ENCODE peak calls at places on chromosomes 7 and 10, in six cellular contexts. V, F, Z, U, T and S are unnamed samples.

GRCh38 chr10:4721994-4722753 is 103.8 kb upstream of the AKR1E2 start:
- DNase-seq in Z (no peak), V (no peak), U (no peak), F (peak), T (no peak), S (no peak)

GRCh38 chr7:2521341-2521745 is 1.8 kb downstream of the LFNG start:
- DNase-seq in T (no peak), U (no peak), Z (no peak), F (no peak), V (no peak), S (no peak)

GRCh38 chr10:103951942-103952341 is 15.0 kb upstream of the SLK start:
- DNase-seq in F (no peak), Z (no peak), V (no peak), T (no peak), U (no peak), S (no peak)

GRCh38 chr7:151782598-151783448 is 94.1 kb downstream of the PRKAG2 start:
- DNase-seq in Z (peak), U (peak), T (peak), V (peak), F (no peak), S (peak)

GRCh38 chr7:107972075-107972482 is 30.9 kb downstream of the LAMB1 start:
- DNase-seq in F (peak), Z (no peak), U (no peak), T (no peak), V (no peak), S (no peak)

GRCh38 chr10:18658301-18658991 is 785 bp upstream of the ARL5B start:
- DNase-seq in Z (peak), V (no peak), T (no peak), F (no peak), U (peak), S (no peak)

GRCh38 chr10:24153016-24153415 is 55.9 kb upstream of the KIAA1217 start:
- DNase-seq in V (no peak), U (no peak), F (no peak), Z (no peak), T (no peak), S (no peak)

GRCh38 chr10:91820144-91820543 is 21.9 kb downstream of the TNKS2 start:
- DNase-seq in Z (no peak), V (no peak), T (no peak), U (no peak), F (no peak), S (no peak)

GRCh38 chr10:43259981-43260761 is 6.7 kb downstream of the RASGEF1A start:
- DNase-seq in Z (no peak), T (peak), F (no peak), U (no peak), V (peak), S (no peak)

GRCh38 chr10:128686638-128687278 is 560.5 kb upstream of the MKI67 start:
- DNase-seq in T (no peak), V (no peak), Z (no peak), U (no peak), F (no peak), S (no peak)

GRCh38 chr7:75642810-75643486 is 95.8 kb downstream of the HIP1 start:
- DNase-seq in F (no peak), Z (peak), T (peak), V (no peak), U (peak), S (no peak)

GRCh38 chr10:51063659-51064535 is 10.4 kb upstream of the PRKG1 start:
- DNase-seq in F (peak), T (no peak), U (no peak), V (no peak), Z (no peak), S (no peak)

GRCh38 chr7:44045226-44046014 is 918 bp downstream of the DBNL start:
- DNase-seq in F (no peak), Z (no peak), V (no peak), U (no peak), T (no peak), S (no peak)

GRCh38 chr10:90089724-90090123 is 388.3 kb downstream of the KIF20B start:
- DNase-seq in T (no peak), F (no peak), U (no peak), V (no peak), Z (no peak), S (no peak)

GRCh38 chr10:47063858-47064257 is 152.6 kb downstream of the PTPN20 start:
- DNase-seq in Z (no peak), U (no peak), T (no peak), V (peak), F (no peak), S (no peak)

GRCh38 chr10:15321431-15322321 is 49.4 kb downstream of the FAM171A1 start:
- DNase-seq in T (no peak), U (no peak), Z (no peak), V (no peak), F (no peak), S (no peak)

GRCh38 chr7:101169838-101170531 is 4.6 kb upstream of the VGF start:
- DNase-seq in V (peak), Z (peak), F (no peak), T (peak), U (peak), S (peak)

GRCh38 chr7:1811850-1812692 is 142.0 kb downstream of the ELFN1 start:
- DNase-seq in F (no peak), U (no peak), Z (no peak), T (no peak), V (peak), S (no peak)

GRCh38 chr10:14093735-14094484 is 236.8 kb downstream of the FRMD4A start:
- DNase-seq in U (no peak), T (no peak), Z (peak), F (no peak), V (no peak), S (no peak)

GRCh38 chr7:24865994-24866615 is 108.8 kb upstream of the GSDME start:
- DNase-seq in F (no peak), U (no peak), V (no peak), Z (no peak), T (no peak), S (no peak)

GRCh38 chr7:4051696-4052095 is 630.4 kb upstream of the FOXK1 start:
- DNase-seq in Z (no peak), F (no peak), V (peak), T (no peak), U (no peak), S (no peak)

GRCh38 chr10:121553861-121554264 is 44.4 kb downstream of the FGFR2 start:
- DNase-seq in U (no peak), V (no peak), F (no peak), Z (no peak), T (no peak), S (no peak)

GRCh38 chr7:30412810-30413504 is 65.6 kb downstream of the NOD1 start:
- DNase-seq in T (no peak), V (no peak), Z (peak), U (no peak), F (peak), S (no peak)
- TF ChIP-seq CTCF in T (no peak), V (peak), Z (peak), U (peak), F (peak), S (no peak)

GRCh38 chr7:38744746-38745145 is 113.6 kb upstream of the AMPH start:
- DNase-seq in T (no peak), Z (no peak), F (peak), U (no peak), V (no peak), S (no peak)

GRCh38 chr7:38746438-38746837 is 115.3 kb upstream of the AMPH start:
- DNase-seq in F (no peak), T (no peak), Z (no peak), V (no peak), U (no peak), S (no peak)

GRCh38 chr7:38753347-38753746 is 122.2 kb upstream of the AMPH start:
- DNase-seq in T (no peak), Z (no peak), V (no peak), U (no peak), F (no peak), S (no peak)

GRCh38 chr7:38751416-38751815 is 120.2 kb upstream of the AMPH start:
- DNase-seq in U (no peak), V (no peak), T (no peak), F (peak), Z (no peak), S (no peak)

DNA sequence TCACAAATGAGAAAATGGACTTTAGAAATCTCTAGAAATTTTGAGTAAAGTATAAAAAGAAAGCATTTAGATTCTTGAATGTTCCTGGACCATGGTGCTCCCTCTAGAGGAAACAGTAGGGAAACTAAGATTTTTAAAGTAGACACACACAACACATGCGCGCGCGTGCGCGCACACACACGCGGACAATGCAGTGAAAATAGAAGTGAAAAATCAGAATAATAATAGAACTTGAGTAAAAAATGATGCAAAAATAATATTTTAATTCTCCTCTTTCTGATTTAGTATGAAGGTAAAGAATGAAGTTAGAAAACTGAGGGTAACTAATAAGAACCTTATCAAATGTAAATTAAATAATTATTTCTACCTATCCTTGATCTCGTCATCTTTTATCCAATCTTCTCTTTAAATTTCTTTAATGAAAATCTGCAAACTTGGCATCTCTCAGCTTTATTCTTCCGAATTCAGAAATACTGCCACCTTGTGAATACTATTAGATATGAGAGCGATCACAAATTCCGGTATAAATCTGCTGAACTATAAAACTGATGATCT is 117.0 kb upstream of the AMPH start:
- DNase-seq in Z (no peak), F (no peak), V (no peak), T (no peak), U (no peak), S (no peak)
- TF ChIP-seq CTCF in Z (peak), F (peak), V (peak), T (peak), U (no peak), S (peak)

DNA sequence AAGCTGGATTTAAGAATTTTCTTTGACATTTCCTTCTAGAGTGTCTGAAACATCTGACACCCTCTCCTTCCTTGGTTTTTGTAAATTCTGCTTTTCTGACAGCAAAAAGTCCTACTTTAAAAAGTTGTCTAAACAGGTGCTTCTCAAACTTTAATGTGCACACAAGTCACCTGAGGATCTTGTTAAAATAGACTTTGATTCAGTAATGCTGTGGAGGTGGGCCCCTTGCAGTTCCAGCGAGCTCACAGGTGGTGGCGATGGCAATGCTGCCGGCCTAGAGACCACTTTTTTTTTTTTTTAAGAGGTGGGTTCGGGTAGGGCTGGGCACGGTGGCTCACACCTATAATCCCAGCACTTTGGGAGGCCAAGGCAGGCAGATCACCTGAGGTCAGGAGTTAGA is 77.1 kb downstream of the ABCC2 start:
- DNase-seq in F (no peak), V (no peak), T (no peak), Z (peak), U (no peak), S (no peak)
- TF ChIP-seq CTCF in F (peak), V (peak), T (no peak), Z (no peak), U (no peak), S (no peak)

GRCh38 chr7:64180989-64181388 is 26.0 kb upstream of the ZNF735 start:
- DNase-seq in U (no peak), V (no peak), Z (no peak), T (no peak), F (no peak), S (no peak)
- TF ChIP-seq CTCF in U (no peak), V (no peak), Z (no peak), T (no peak), F (no peak), S (no peak)

GRCh38 chr10:21015838-21016237 is 118.7 kb upstream of the NEBL start:
- DNase-seq in F (no peak), Z (no peak), U (no peak), T (no peak), V (no peak), S (no peak)

GRCh38 chr10:21021231-21021630 is 124.1 kb upstream of the NEBL start:
- DNase-seq in V (no peak), U (no peak), Z (no peak), F (no peak), T (no peak), S (no peak)

GRCh38 chr10:21022821-21023220 is 125.7 kb upstream of the NEBL start:
- DNase-seq in V (no peak), F (no peak), T (no peak), Z (no peak), U (no peak), S (no peak)

GRCh38 chr10:21021843-21022594 is 124.9 kb upstream of the NEBL start:
- DNase-seq in Z (peak), U (no peak), V (no peak), F (no peak), T (no peak), S (no peak)

DNA sequence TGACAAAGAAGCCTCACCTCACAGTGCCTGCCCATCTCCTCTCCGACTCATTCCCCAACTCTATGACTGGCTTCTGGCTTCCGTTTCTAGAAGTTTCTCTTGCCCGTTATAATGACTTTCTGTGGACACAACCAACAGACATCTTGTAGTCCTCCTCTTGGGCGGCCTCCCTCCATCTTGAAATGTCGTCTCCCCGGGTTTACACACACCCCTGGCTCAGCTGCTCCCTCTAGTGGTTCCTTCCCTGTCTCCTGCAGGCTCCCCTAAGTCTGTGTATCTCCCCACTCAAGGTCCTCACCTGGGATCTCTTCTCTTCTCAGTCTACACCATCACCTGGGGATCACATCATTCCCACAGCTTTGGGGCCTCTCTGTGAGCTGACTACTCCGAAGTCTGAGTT is 123.4 kb upstream of the NEBL start:
- DNase-seq in F (no peak), T (no peak), Z (peak), U (no peak), V (no peak), S (no peak)
- TF ChIP-seq CTCF in F (peak), T (no peak), Z (peak), U (no peak), V (peak), S (no peak)

GRCh38 chr7:23679898-23680416 is at the start of gene FAM221A:
- DNase-seq in T (peak), F (no peak), Z (peak), V (peak), U (peak), S (peak)
- TF ChIP-seq CTCF in T (peak), F (peak), Z (peak), V (peak), U (peak), S (peak)

GRCh38 chr7:35261041-35261440 is 7.1 kb upstream of the TBX20 start:
- DNase-seq in Z (no peak), F (no peak), U (no peak), T (no peak), V (no peak), S (no peak)

GRCh38 chr7:35259555-35259954 is 5.7 kb upstream of the TBX20 start:
- DNase-seq in F (no peak), Z (no peak), V (no peak), U (no peak), T (no peak), S (no peak)

GRCh38 chr7:35263396-35263795 is 9.5 kb upstream of the TBX20 start:
- DNase-seq in T (no peak), V (no peak), F (no peak), U (no peak), Z (no peak), S (no peak)

GRCh38 chr7:35260254-35260653 is 6.4 kb upstream of the TBX20 start:
- DNase-seq in T (no peak), F (no peak), Z (no peak), V (no peak), U (no peak), S (no peak)

DNA sequence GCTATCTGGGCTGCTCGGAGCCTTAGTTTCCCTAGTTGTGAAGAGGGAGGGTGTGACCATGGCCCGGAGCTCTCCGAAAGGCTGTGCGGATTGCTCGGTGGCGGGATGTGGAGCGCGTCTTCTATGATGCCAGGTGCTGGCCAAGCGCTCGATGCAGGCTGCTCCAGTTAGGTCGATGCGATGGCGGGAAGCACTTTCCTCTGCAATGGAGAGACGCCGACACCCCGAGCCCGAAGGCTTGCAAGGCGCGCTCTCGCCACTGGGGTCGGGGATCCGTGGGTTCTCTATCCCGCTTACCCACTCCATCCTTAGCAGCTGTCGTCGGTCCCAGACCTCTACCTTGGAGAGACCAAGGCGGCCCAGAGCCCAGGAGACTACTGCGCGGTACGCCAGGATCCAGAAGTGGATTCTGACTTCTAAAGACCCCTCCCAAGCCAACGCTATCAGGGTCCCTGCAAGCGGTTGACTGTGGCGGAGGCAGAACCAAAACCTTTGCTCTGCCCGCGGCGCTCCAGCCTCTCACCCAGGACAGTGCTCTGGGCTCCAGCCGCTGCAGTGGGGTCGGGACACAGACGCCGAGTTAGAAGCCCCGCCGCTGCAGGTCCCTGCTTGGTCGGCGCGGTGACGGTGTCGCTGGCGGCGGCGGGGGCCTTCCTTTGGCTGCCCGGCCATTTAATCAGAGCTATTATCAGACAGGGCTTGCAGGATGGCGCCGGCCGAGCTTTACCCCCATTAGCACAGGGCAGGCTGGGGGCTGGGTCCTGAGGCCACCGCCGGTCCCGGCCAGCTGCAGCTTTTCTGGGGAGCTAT is 7.8 kb upstream of the TBX20 start:
- DNase-seq in U (no peak), V (no peak), F (no peak), T (no peak), Z (no peak), S (no peak)
- TF ChIP-seq CTCF in U (no peak), V (no peak), F (no peak), T (no peak), Z (peak), S (peak)

GRCh38 chr7:130278892-130279690 is 12.4 kb downstream of the CPA2 start:
- DNase-seq in U (no peak), F (peak), Z (no peak), V (no peak), T (no peak), S (no peak)

GRCh38 chr7:130274983-130275649 is 8.5 kb downstream of the CPA2 start:
- DNase-seq in T (no peak), U (no peak), V (no peak), Z (no peak), F (no peak), S (no peak)

GRCh38 chr7:130276796-130277762 is 10.4 kb downstream of the CPA2 start:
- DNase-seq in V (no peak), Z (no peak), U (no peak), F (no peak), T (no peak), S (no peak)

GRCh38 chr7:130275826-130276291 is 9.2 kb downstream of the CPA2 start:
- DNase-seq in V (no peak), Z (no peak), U (no peak), F (no peak), T (no peak), S (no peak)

DNA sequence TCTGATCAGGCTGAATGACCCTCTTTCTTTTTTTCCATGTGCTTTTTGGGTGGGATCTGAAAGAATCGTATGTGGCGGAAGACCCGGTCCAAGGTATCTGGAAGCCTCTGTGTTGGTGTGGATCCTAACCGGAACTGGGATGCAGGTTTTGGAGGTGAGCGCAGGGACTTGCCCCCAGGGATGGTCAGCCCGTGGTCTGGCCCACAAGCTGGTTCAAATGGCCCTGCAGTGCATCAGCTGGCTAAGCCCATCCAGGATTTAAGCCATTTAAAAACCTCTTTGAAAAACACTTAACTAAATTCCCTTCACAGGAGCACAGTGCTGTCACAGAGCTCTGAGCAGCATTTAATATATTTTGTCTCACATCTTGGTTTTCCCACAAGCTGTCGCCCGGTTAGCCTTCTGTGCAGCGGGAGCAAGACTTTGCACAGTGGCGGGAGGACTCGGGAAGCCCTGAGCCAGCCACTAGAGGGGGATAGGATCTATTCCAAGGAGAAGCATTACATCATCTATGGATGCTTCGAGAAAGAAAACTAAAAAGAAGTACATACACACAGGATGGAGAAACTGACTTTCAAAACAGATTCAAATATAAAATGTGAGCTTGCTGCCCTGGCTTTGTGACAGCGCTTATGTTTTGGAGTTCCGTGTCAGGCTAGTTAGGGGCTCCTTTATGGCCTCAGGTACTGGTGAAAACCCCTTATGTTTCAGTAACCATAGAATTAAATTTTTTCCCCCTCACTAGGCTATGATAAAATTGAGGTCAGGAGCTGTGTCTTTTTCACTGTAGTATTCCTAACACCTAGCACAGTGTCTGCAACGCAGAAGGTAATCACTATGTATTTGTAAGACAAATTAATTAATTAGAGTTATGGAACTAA is 11.3 kb downstream of the CPA2 start:
- DNase-seq in V (no peak), U (peak), T (no peak), Z (peak), F (no peak), S (peak)
- TF ChIP-seq CTCF in V (peak), U (peak), T (no peak), Z (peak), F (peak), S (peak)

GRCh38 chr10:77967611-77968022 is 41.1 kb upstream of the DLG5 start:
- DNase-seq in T (no peak), F (no peak), V (no peak), U (no peak), Z (no peak), S (no peak)
- TF ChIP-seq CTCF in T (no peak), F (no peak), V (no peak), U (no peak), Z (no peak), S (no peak)